ENCODE peak calls at places on chromosomes 1 and 21, in five cellular contexts. T, F, E, V and O are unnamed samples.

GRCh38 chr1:8122477-8123407 is 96.6 kb upstream of the ERRFI1 start:
- DNase-seq in E (no peak), F (no peak), V (no peak), T (no peak), O (no peak)

GRCh38 chr1:39398278-39399010 is 93.0 kb upstream of the BMP8A start:
- DNase-seq in E (peak; percentile 91), F (peak; percentile 93), V (peak; percentile 96), T (peak; percentile 40), O (peak; percentile 99)

GRCh38 chr1:110235181-110235838 is 25.2 kb downstream of the KCNC4 start:
- DNase-seq in E (no peak), F (no peak), T (no peak), V (no peak), O (no peak)

GRCh38 chr21:14864211-14865021 is 200.4 kb downstream of the NRIP1 start:
- DNase-seq in E (peak; percentile 42), T (peak; percentile 84), V (peak; percentile 81), F (no peak), O (peak; percentile 94)

GRCh38 chr1:112605633-112606327 is 13.2 kb downstream of the ST7L start:
- DNase-seq in F (no peak), E (no peak), T (no peak), V (peak; percentile 88), O (no peak)

GRCh38 chr1:30373471-30374399 is 349.6 kb downstream of the MATN1 start:
- DNase-seq in T (no peak), E (no peak), F (no peak), V (no peak), O (no peak)

GRCh38 chr1:197021716-197022115 is 44.4 kb downstream of the CFHR5 start:
- DNase-seq in E (no peak), F (no peak), T (no peak), V (no peak), O (no peak)

GRCh38 chr1:225670356-225670755 is 17.4 kb upstream of the ENAH start:
- DNase-seq in V (no peak), E (no peak), T (no peak), F (no peak), O (no peak)

GRCh38 chr1:214380418-214380817 is 99.5 kb downstream of the SMYD2 start:
- DNase-seq in F (no peak), V (no peak), T (no peak), E (no peak), O (no peak)

GRCh38 chr1:153494976-153495535 is 34.6 kb upstream of the S100A7 start:
- DNase-seq in T (peak; percentile 81), V (no peak), E (peak; percentile 29), F (no peak), O (no peak)

GRCh38 chr1:81513796-81514354 is 286.9 kb upstream of the ADGRL2 start:
- DNase-seq in F (no peak), E (no peak), T (no peak), V (no peak), O (no peak)

GRCh38 chr1:240254778-240255291 is 163.2 kb downstream of the FMN2 start:
- DNase-seq in V (no peak), E (no peak), T (no peak), F (no peak), O (no peak)

GRCh38 chr21:25573409-25574206 is 33.7 kb downstream of the MRPL39 start:
- DNase-seq in V (peak; percentile 94), F (peak; percentile 77), E (peak; percentile 83), T (no peak), O (peak; percentile 83)
- TF ChIP-seq CTCF in V (no peak), F (no peak), E (no peak), T (no peak), O (no peak)

DNA sequence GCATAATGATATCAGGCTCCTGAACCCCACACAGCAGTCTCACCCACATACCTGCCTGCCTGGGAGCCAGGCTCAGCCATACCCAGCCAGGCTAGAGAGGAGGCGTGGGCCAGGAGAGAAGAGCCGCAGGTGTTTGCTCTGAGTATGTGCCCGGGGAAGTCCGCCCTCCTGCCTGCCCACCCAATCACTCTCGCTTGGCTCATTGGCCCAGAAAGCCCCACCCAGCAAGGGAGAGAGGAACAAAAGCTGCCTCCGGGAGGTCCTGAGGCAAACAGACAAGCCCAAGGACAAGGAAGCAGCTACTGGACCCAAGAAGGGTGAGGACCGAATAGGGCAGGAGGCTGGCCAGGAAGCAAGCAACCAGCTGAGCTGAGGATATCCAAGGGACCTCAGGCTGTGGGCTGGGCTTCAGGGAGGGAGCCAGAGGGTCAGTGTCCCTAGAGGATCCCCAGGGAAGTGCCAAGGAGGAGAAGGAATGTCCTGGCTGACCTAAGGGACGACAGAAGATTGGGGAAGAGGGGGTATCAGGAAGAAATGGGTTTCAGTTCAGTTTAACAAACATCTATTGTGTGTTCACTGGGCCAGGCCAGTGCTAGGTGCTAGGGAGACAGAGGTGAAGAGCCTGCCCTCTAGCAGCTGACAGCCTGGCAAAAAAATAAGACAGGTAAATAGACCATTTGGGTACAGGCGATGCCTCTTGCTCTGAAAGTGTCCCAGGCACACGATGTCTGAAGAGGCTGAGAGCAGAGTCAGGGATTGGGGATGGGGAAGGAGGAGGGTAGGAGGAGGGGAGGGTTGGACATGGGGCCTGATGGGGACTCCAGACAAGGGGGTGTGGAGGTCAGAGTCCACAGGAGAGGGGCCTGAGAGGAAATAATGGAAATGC is at the start of gene GJB4:
- DNase-seq in E (no peak), V (no peak), F (no peak), T (no peak), O (no peak)
- H3K4me3 ChIP-seq in E (no peak within 1 kb of the TSS), V (no peak within 1 kb of the TSS), F (no peak within 1 kb of the TSS), T (no peak within 1 kb of the TSS), O (no peak within 1 kb of the TSS)

GRCh38 chr21:43619856-43620255 is 39.4 kb downstream of the HSF2BP start:
- DNase-seq in F (no peak), V (no peak), T (no peak), E (no peak), O (no peak)
- TF ChIP-seq CTCF in F (no peak), V (peak; percentile 18), T (no peak), E (peak; percentile 20), O (peak; percentile 46)

GRCh38 chr1:163171826-163172225 is 30.9 kb downstream of the RGS5 start:
- DNase-seq in T (no peak), V (no peak), E (no peak), F (no peak), O (no peak)

GRCh38 chr1:163173121-163173520 is 29.6 kb downstream of the RGS5 start:
- DNase-seq in T (no peak), E (no peak), F (no peak), V (no peak), O (no peak)

GRCh38 chr1:163176797-163177196 is 25.9 kb downstream of the RGS5 start:
- DNase-seq in T (no peak), F (no peak), V (no peak), E (no peak), O (no peak)

GRCh38 chr1:163172596-163172995 is 30.1 kb downstream of the RGS5 start:
- DNase-seq in T (no peak), E (no peak), V (no peak), F (no peak), O (no peak)

DNA sequence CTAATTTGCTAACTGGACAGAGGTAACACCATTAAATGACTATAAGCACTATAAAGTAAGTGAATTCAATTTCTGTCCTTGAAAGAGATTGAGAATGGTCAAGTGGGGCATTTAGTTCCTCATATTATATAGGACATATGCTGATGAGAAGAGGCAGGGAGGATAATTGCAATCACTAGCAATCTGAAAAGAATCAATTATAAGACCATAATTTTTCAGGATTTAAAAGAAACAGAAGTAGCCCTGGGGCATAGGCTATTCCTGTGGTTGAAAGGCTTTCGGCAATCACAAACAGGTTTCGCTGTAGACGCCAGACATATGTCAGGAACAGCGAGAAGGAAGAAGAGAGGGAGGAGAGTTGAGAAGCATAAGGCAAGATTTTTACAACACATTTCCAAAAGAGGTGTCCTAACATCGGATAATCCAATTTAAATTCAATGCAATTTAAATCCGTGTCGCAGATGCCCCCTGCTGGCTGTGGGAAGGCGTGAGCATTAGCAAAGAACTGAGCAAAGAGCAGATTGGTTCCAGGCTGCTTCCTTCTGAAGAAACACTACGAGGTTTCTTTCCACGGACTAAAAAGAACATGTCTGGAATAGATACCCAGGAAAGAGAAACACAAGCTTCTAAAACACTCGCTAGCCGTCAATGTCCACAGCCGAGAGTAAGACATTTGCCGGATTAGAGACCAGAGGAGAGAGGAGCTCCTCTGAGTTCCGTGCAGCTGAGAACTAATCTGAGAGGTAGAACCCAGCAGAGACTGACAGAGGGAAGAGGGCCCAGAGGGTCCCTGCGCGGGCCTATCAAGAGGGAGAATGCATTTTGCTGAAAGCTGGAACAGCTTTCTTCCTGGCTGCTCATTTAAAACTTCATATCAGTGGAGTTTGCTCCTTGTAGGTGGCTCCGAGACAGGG is 27.9 kb downstream of the RGS5 start:
- DNase-seq in T (peak; percentile 62), V (peak; percentile 20), E (peak; percentile 29), F (no peak), O (no peak)
- H3K4me3 ChIP-seq in T (no peak overlapping the region), V (no peak overlapping the region), E (no peak overlapping the region), F (no peak overlapping the region), O (no peak overlapping the region)